ENCODE peak calls at places on chromosome 5, in five cellular contexts. R, M, F, G and S are unnamed samples. For H3K4me1, the result is how much of the 10 kb centered on the place peaks cover.

GRCh38 chr5:124342586-124342985 is 403.9 kb downstream of the ZNF608 start:
- DNase-seq in F (no peak), G (no peak), R (no peak), M (peak), S (peak)

GRCh38 chr5:33235824-33236223 is 204.9 kb upstream of the TARS1 start:
- DNase-seq in R (no peak), G (no peak), F (no peak), M (no peak), S (no peak)

GRCh38 chr5:133225671-133226152 is 173.9 kb downstream of the HSPA4 start:
- DNase-seq in G (no peak), F (peak), M (no peak), R (no peak), S (no peak)

GRCh38 chr5:38069360-38069759 is 189.0 kb upstream of the EGFLAM start:
- DNase-seq in F (peak), M (peak), R (no peak), G (no peak), S (peak)

GRCh38 chr5:143471041-143471509 is 67.6 kb upstream of the NR3C1 start:
- DNase-seq in M (peak), F (peak), R (no peak), G (no peak), S (no peak)

GRCh38 chr5:175520873-175521272 is 42.5 kb downstream of the SFXN1 start:
- DNase-seq in G (no peak), R (no peak), M (no peak), F (no peak), S (no peak)

GRCh38 chr5:136754216-136754615 is 388.9 kb upstream of the TRPC7 start:
- DNase-seq in G (no peak), R (no peak), M (no peak), F (no peak), S (no peak)

GRCh38 chr5:35884125-35884788 is 27.6 kb downstream of the IL7R start:
- DNase-seq in R (no peak), M (peak), F (peak), G (no peak), S (no peak)

GRCh38 chr5:3377831-3378230 is 217.8 kb upstream of the IRX1 start:
- DNase-seq in R (no peak), F (no peak), G (no peak), M (no peak), S (no peak)

GRCh38 chr5:170480277-170480676 is 23.5 kb upstream of the KCNIP1 start:
- DNase-seq in M (no peak), R (no peak), G (no peak), F (no peak), S (no peak)

GRCh38 chr5:74357827-74358226 is 282.7 kb downstream of the ENC1 start:
- DNase-seq in F (no peak), R (no peak), M (no peak), G (no peak), S (no peak)

GRCh38 chr5:52685621-52686370 is 101.9 kb upstream of the ITGA1 start:
- DNase-seq in F (no peak), R (no peak), M (no peak), G (no peak), S (no peak)

GRCh38 chr5:106423109-106423897 is 1247.4 kb downstream of the EFNA5 start:
- DNase-seq in F (no peak), M (no peak), G (no peak), R (no peak), S (no peak)

GRCh38 chr5:17365756-17366155 is 132.3 kb upstream of the TAF11L2 start:
- DNase-seq in G (no peak), M (no peak), F (no peak), R (no peak), S (no peak)

GRCh38 chr5:135206862-135207261 is 172.8 kb upstream of the PITX1 start:
- DNase-seq in F (no peak), G (no peak), M (no peak), R (no peak), S (no peak)

GRCh38 chr5:57499262-57500050 is 16.8 kb upstream of the ACTBL2 start:
- DNase-seq in R (no peak), M (peak), G (peak), F (peak), S (no peak)

GRCh38 chr5:153907170-153907775 is 131.4 kb downstream of the FAM114A2 start:
- DNase-seq in M (no peak), G (no peak), R (no peak), F (no peak), S (no peak)

GRCh38 chr5:6715271-6715670 is 2.0 kb downstream of the TENT4A start:
- DNase-seq in M (no peak), F (no peak), G (peak), R (no peak), S (no peak)

GRCh38 chr5:112614285-112614684 is 123.4 kb upstream of the APC start:
- DNase-seq in G (no peak), M (no peak), F (no peak), R (no peak), S (no peak)

GRCh38 chr5:144390133-144390532 is 219.5 kb downstream of the KCTD16 start:
- DNase-seq in M (peak), F (peak), G (no peak), R (no peak), S (no peak)

GRCh38 chr5:73783823-73784222 is 157.8 kb downstream of the ARHGEF28 start:
- DNase-seq in M (peak), R (no peak), F (peak), G (no peak), S (no peak)

GRCh38 chr5:39518516-39518915 is 93.7 kb upstream of the DAB2 start:
- DNase-seq in M (peak), G (no peak), F (peak), R (no peak), S (no peak)

GRCh38 chr5:15718411-15719178 is 218.6 kb downstream of the FBXL7 start:
- DNase-seq in M (peak), F (no peak), R (no peak), G (no peak), S (no peak)

GRCh38 chr5:37662789-37663475 is 176.9 kb downstream of the GDNF start:
- DNase-seq in M (peak), G (no peak), F (peak), R (no peak), S (no peak)

GRCh38 chr5:163978897-163979296 is 473.5 kb downstream of the MAT2B start:
- DNase-seq in G (no peak), F (no peak), R (no peak), M (no peak), S (no peak)

GRCh38 chr5:41413067-41413466 is 97.3 kb downstream of the PLCXD3 start:
- DNase-seq in G (no peak), R (no peak), M (no peak), F (peak), S (peak)

GRCh38 chr5:173919443-173919842 is 31.3 kb downstream of the CPEB4 start:
- DNase-seq in M (no peak), G (no peak), R (no peak), F (peak), S (no peak)

GRCh38 chr5:42404366-42404765 is 18.9 kb upstream of the GHR start:
- DNase-seq in M (no peak), R (no peak), G (no peak), F (no peak), S (no peak)

GRCh38 chr5:82599030-82599429 is 320.9 kb upstream of the RPS23 start:
- DNase-seq in G (no peak), M (no peak), R (no peak), F (no peak), S (no peak)

GRCh38 chr5:133423618-133424282 is 188.6 kb downstream of the FSTL4 start:
- DNase-seq in M (peak), F (peak), G (peak), R (peak), S (peak)

GRCh38 chr5:78985407-78986223 is 505 bp upstream of the ARSB start:
- DNase-seq in F (peak), G (peak), M (peak), R (no peak), S (peak)

GRCh38 chr5:6634327-6634713 is 1.1 kb downstream of the SRD5A1 start:
- DNase-seq in M (no peak), F (peak), G (no peak), R (no peak), S (no peak)

GRCh38 chr5:10301842-10302610 is 5.7 kb downstream of the CMBL start:
- DNase-seq in G (peak), R (no peak), F (no peak), M (no peak), S (peak)

GRCh38 chr5:114857951-114858401 is 311.7 kb downstream of the TRIM36 start:
- DNase-seq in G (no peak), F (peak), M (no peak), R (no peak), S (no peak)

GRCh38 chr5:110055301-110055700 is 365.6 kb downstream of the MAN2A1 start:
- DNase-seq in M (no peak), G (no peak), R (no peak), F (peak), S (no peak)

GRCh38 chr5:139667730-139668063 is 19.5 kb downstream of the CXXC5 start:
- DNase-seq in G (no peak), R (no peak), M (peak), F (peak), S (no peak)

GRCh38 chr5:139669681-139670368 is 21.7 kb downstream of the CXXC5 start:
- DNase-seq in M (no peak), F (no peak), R (no peak), G (peak), S (peak)

GRCh38 chr5:139668924-139669680 is 21.0 kb downstream of the CXXC5 start:
- DNase-seq in G (no peak), M (no peak), R (no peak), F (no peak), S (no peak)

GRCh38 chr5:139667001-139667729 is 19.0 kb downstream of the CXXC5 start:
- DNase-seq in R (no peak), F (peak), G (no peak), M (no peak), S (no peak)

GRCh38 chr5:139668064-139668880 is 20.1 kb downstream of the CXXC5 start:
- DNase-seq in F (peak), G (no peak), M (peak), R (no peak), S (peak)
- H3K4me1 ChIP-seq in F (under half), G (half or more), M (under half), R (half or more), S (half or more)

GRCh38 chr5:149930754-149931574 is 13.6 kb downstream of the PDE6A start:
- DNase-seq in F (no peak), R (no peak), G (no peak), M (no peak), S (no peak)
- H3K4me3 ChIP-seq in F (no peak), R (no peak), G (no peak), M (no peak), S (no peak)

GRCh38 chr5:96125335-96125891 is 163.8 kb upstream of the ELL2 start:
- DNase-seq in G (peak), M (peak), F (peak), R (no peak), S (no peak)
- H3K4me1 ChIP-seq in G (under half), M (under half), F (half or more), R (under half), S (under half)

GRCh38 chr5:27474054-27474323 is 435.6 kb upstream of the CDH9 start:
- DNase-seq in R (no peak), G (no peak), F (peak), M (no peak), S (no peak)

GRCh38 chr5:27474395-27474794 is 436.0 kb upstream of the CDH9 start:
- DNase-seq in F (peak), M (no peak), R (no peak), G (no peak), S (no peak)

GRCh38 chr5:27476356-27476988 is 438.1 kb upstream of the CDH9 start:
- DNase-seq in M (no peak), R (no peak), F (no peak), G (no peak), S (no peak)

GRCh38 chr5:27473300-27474053 is 435.1 kb upstream of the CDH9 start:
- DNase-seq in F (peak), R (no peak), G (no peak), M (no peak), S (no peak)

DNA sequence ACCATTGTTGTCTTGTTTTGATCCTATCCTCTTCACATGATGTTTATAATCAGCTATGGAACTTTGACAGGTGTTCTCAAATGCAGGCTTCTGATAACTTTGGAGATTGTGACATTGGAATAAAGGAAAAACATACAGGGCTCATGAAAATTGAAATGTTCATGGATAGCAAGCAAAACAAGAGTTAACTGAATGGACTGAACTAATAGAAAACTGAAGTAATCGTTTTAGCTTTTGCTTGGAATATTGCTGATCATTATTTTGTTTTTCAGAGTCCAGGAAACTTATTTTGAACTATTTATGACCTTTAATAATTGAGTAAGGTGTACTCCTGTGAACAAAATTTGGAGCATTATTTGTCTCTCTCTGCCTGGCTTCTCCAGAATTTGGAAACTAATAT is 436.7 kb upstream of the CDH9 start:
- DNase-seq in R (no peak), G (no peak), M (no peak), F (no peak), S (no peak)
- H3K4me3 ChIP-seq in R (no peak), G (no peak), M (peak), F (peak), S (no peak)

DNA sequence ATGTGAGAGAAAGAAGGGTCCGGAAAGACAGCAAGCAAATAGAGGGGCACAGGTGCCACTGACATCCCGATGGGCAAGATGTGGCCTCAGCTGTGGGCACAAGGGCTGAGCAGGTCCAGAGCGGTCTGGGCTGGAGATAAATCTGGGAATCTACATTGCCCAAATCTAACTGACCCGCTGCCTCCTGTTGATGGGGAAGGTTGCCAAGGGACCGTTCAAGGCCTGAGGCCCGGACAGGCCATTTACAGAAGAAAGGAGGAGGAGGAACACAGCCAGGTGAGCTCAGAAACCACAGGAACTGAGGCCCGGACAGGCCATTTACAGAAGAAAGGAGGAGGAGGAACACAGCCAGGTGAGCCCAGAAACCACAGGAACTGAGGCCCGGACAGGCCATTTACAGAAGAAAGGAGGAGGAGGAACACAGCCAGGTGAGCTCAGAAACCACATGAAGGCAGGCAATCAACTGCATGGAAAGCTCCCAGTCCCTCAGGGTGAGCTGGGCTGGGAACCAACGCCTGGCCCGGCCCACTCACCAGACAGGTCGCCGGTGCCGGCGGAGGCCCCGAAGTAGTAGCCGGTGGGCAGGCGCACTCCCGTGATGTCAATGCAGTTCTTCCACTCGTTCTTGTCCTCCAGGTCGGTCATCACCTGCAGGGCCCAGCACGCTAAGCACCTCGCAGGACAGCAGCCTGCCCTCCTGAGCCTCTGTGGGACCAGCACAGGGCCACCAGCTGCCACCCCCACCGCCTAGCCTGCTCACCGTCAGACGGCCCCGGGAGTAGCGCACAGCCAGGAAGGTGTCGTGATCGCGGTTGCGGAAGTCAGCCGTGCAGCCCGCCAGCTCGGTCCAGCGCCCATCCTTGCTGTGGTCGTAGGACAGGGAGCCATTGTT is 14.6 kb downstream of the LMAN2 start:
- DNase-seq in R (no peak), M (no peak), G (no peak), F (no peak), S (no peak)
- H3K4me1 ChIP-seq in R (under half), M (under half), G (under half), F (under half), S (under half)

DNA sequence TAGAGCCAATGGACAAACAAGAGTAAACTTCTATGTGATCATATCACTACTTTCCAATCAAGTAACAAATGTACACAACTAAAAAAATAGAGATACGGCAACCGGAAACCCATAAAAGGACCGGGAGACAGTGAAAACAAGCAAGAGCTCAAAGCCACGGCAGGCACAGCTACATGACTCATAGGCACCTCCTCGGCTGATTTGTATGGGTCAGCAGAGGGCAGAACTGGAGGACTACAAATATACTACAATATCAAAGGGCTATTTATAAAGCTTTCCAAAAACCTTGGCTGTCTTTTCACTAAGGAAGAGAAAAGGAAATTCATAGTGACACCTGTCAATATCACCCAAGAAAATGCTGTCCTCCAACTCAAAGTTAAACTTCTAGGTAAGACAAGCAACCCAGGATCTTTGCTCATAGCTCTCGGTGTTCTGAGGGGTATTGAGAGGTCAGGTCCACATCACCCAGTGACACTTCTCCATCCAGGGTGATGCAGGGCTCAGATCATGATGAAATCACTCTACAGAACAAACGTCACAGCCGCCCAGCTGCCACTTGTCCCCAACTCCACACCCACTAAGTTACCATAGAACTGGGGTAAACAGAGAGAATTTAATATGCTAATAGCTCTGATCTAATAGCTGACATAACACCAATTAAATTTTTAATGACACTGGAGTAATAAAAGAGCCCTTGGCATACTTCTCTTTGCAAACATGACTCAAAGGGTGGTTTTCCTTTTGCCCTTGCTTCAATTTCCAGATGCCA is 41.3 kb downstream of the PFDN1 start:
- DNase-seq in R (no peak), G (peak), M (peak), F (peak), S (peak)
- H3K4me3 ChIP-seq in R (no peak), G (no peak), M (no peak), F (peak), S (no peak)

GRCh38 chr5:1503301-1504243 is 20.2 kb downstream of the LPCAT1 start:
- DNase-seq in F (peak), G (peak), R (no peak), M (peak), S (peak)

GRCh38 chr5:1501372-1502045 is 22.3 kb downstream of the LPCAT1 start:
- DNase-seq in M (no peak), F (no peak), R (no peak), G (no peak), S (no peak)

GRCh38 chr5:1504244-1504595 is 19.5 kb downstream of the LPCAT1 start:
- DNase-seq in R (no peak), F (no peak), G (no peak), M (no peak), S (no peak)

GRCh38 chr5:1502046-1502736 is 21.6 kb downstream of the LPCAT1 start:
- DNase-seq in M (no peak), G (peak), R (peak), F (no peak), S (peak)

DNA sequence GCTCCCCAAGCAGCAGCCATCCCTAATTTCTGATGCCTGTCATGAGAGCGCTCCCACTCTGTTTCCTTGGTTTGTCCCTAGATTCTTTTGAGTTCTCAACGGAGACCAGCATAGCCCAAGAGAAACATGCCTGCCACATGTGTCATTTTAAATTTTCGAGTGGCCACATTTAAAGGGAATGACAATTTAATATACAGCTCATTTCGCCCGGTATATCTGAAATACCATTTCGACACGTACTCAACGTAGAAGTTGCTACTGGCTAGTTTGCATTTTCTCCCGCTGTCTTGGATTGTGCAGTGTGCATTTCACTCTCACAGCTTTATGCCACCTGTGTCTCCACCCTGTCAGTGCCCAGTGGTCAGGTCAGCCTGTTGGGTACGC is 21.0 kb downstream of the LPCAT1 start:
- DNase-seq in M (no peak), F (no peak), R (no peak), G (no peak), S (no peak)
- H3K4me1 ChIP-seq in M (under half), F (under half), R (under half), G (under half), S (under half)

GRCh38 chr5:120450910-120451309 is 13.2 kb upstream of the PRR16 start:
- DNase-seq in M (no peak), R (no peak), G (no peak), F (no peak), S (no peak)

GRCh38 chr5:120457839-120458507 is 6.1 kb upstream of the PRR16 start:
- DNase-seq in G (peak), R (no peak), M (peak), F (peak), S (peak)

GRCh38 chr5:120451445-120451844 is 12.7 kb upstream of the PRR16 start:
- DNase-seq in F (no peak), G (no peak), R (no peak), M (no peak), S (no peak)

GRCh38 chr5:120452471-120452870 is 11.6 kb upstream of the PRR16 start:
- DNase-seq in F (peak), M (no peak), R (no peak), G (no peak), S (no peak)

GRCh38 chr5:120454094-120454798 is 9.9 kb upstream of the PRR16 start:
- DNase-seq in M (peak), G (peak), F (peak), R (no peak), S (no peak)
- H3K4me3 ChIP-seq in M (no peak), G (no peak), F (peak), R (no peak), S (no peak)